ENCODE peak calls at places on chromosomes 5 and 9, in five cellular contexts. B is right atrium auricular region, Z is endothelial cell, V is AG09309, E is kidney. O is an unnamed sample.

GRCh38 chr5:5246736-5247135 is 106.6 kb downstream of the ADAMTS16 start:
- DNase-seq in B (no peak), E (no peak), Z (no peak), V (no peak), O (no peak)

GRCh38 chr9:84121991-84122523 is 141.5 kb downstream of the RMI1 start:
- DNase-seq in B (no peak), E (no peak), Z (no peak), V (peak; percentile 13), O (no peak)

GRCh38 chr9:32427111-32427873 is 42.8 kb downstream of the ACO1 start:
- DNase-seq in B (no peak), E (no peak), Z (no peak), V (no peak), O (no peak)

GRCh38 chr9:134291961-134292871 is 34.0 kb upstream of the RXRA start:
- DNase-seq in Z (no peak), V (no peak), E (peak; percentile 68), B (no peak), O (no peak)

GRCh38 chr5:154756203-154756870 is 1.2 kb downstream of the LARP1 start:
- DNase-seq in E (peak; percentile 88), V (no peak), Z (peak; percentile 56), B (no peak), O (peak; percentile 71)

GRCh38 chr9:89375181-89375760 is 57.0 kb downstream of the SECISBP2 start:
- DNase-seq in B (no peak), Z (no peak), V (no peak), E (no peak), O (no peak)

GRCh38 chr5:89037090-89037489 is 154.1 kb upstream of the MEF2C start:
- DNase-seq in V (no peak), Z (no peak), E (no peak), B (no peak), O (no peak)

GRCh38 chr5:181164076-181164952 is 16.9 kb downstream of the OR2V2 start:
- DNase-seq in E (no peak), V (no peak), B (no peak), Z (no peak), O (no peak)

GRCh38 chr9:131406567-131407436 is 12.9 kb downstream of the PRRC2B start:
- DNase-seq in V (no peak), B (no peak), Z (no peak), E (no peak), O (no peak)

GRCh38 chr5:145936401-145937131 is at the start of gene SH3RF2:
- DNase-seq in Z (peak; percentile 49), B (no peak), E (peak; percentile 76), V (no peak), O (peak; percentile 84)

GRCh38 chr5:124702442-124703024 is 43.9 kb downstream of the ZNF608 start:
- DNase-seq in B (no peak), Z (no peak), V (no peak), E (no peak), O (no peak)

GRCh38 chr5:138488481-138488945 is 23.2 kb downstream of the EGR1 start:
- DNase-seq in B (no peak), V (no peak), E (no peak), Z (no peak), O (no peak)

GRCh38 chr5:89421035-89421434 is 538.1 kb upstream of the MEF2C start:
- DNase-seq in E (no peak), Z (no peak), B (no peak), V (no peak), O (no peak)

GRCh38 chr5:119453045-119453383 is 717 bp downstream of the HSD17B4 start:
- DNase-seq in V (no peak), Z (no peak), B (peak; percentile 66), E (no peak), O (no peak)

GRCh38 chr9:35729700-35730485 is 2.1 kb downstream of the TLN1 start:
- DNase-seq in E (no peak), V (peak; percentile 61), B (peak; percentile 74), Z (peak; percentile 39), O (no peak)

GRCh38 chr5:139417214-139417613 is 13.3 kb upstream of the SPATA24 start:
- DNase-seq in E (no peak), Z (no peak), V (no peak), B (no peak), O (no peak)

GRCh38 chr9:79562749-79563386 is 8.9 kb upstream of the TLE4 start:
- DNase-seq in E (no peak), V (no peak), B (no peak), Z (no peak), O (no peak)

GRCh38 chr5:108345541-108346171 is 36.2 kb downstream of the FBXL17 start:
- DNase-seq in Z (no peak), V (no peak), B (no peak), E (no peak), O (no peak)

GRCh38 chr9:69380301-69380700 is 55.3 kb downstream of the ENTREP1 start:
- DNase-seq in B (no peak), V (no peak), Z (no peak), E (no peak), O (no peak)

GRCh38 chr5:173825215-173825865 is 62.8 kb upstream of the CPEB4 start:
- DNase-seq in E (no peak), V (no peak), Z (no peak), B (no peak), O (no peak)

GRCh38 chr5:139181835-139182452 is 16.2 kb downstream of the SIL1 start:
- DNase-seq in Z (no peak), B (no peak), V (no peak), E (no peak), O (no peak)

GRCh38 chr5:138686668-138687067 is 66.6 kb upstream of the CTNNA1 start:
- DNase-seq in E (no peak), B (no peak), V (no peak), Z (no peak), O (no peak)

DNA sequence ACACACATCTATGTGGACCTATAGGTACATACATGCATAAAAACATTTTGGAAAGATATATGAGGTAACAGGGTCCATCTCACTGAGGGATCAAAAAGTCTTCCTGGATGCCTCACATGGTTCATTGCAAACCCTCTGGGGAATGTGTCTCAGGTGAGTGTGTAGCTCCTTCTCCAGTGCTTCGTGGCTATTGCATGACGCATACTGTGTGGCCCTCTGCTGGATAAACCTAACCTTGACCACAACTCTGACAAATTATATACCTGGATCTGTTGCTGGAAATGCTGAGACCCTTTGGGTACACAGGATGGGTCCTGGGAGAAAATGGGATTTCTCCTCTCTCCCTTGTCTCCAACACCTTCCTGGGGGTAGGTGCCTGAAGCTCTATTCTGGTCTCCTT is 91.9 kb downstream of the JAKMIP2 start:
- DNase-seq in Z (no peak), B (no peak), E (no peak), V (no peak), O (no peak)
- TF ChIP-seq CTCF in Z (no peak), B (no peak), E (no peak), V (no peak), O (peak; percentile 19)

GRCh38 chr5:122093861-122094650 is 16.0 kb upstream of the LOX start:
- DNase-seq in E (no peak), Z (no peak), B (no peak), V (no peak), O (no peak)

GRCh38 chr5:122089614-122090013 is 11.6 kb upstream of the LOX start:
- DNase-seq in E (no peak), B (no peak), Z (no peak), V (peak; percentile 86), O (no peak)

GRCh38 chr5:122093415-122093814 is 15.4 kb upstream of the LOX start:
- DNase-seq in Z (no peak), V (peak; percentile 92), E (no peak), B (no peak), O (no peak)

GRCh38 chr5:122089096-122089495 is 11.0 kb upstream of the LOX start:
- DNase-seq in E (no peak), V (no peak), Z (no peak), B (no peak), O (no peak)

GRCh38 chr5:122091942-122092600 is 14.0 kb upstream of the LOX start:
- DNase-seq in V (no peak), Z (no peak), E (no peak), B (no peak), O (no peak)
- TF ChIP-seq CTCF in V (peak; percentile 62), Z (peak; percentile 56), E (peak; percentile 17), B (no peak), O (peak; percentile 67)

GRCh38 chr9:37413311-37413710 is 9.2 kb upstream of the GRHPR start:
- DNase-seq in V (no peak), E (no peak), B (no peak), Z (no peak), O (no peak)
- TF ChIP-seq CTCF in V (no peak), E (no peak), B (no peak), Z (no peak), O (no peak)

DNA sequence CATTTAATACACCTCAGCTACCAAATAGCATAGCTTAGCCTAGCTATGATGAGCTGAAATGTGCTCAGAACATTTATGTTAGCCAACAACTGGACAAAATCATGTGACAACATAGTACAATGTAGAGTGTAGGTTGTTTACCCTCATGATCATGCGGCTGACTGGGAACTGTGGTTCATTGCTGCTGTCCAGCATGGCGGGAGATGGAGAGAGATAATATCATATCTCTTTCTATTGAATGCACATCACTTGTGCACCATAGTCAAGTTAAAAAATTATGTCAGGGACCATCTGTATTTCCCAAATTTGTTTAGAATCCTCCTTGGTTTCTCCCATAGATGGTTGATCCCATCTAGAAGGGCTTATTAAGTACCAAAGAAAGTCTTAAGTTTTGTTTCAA is 151.1 kb upstream of the ELL2 start:
- DNase-seq in V (no peak), Z (no peak), B (no peak), E (no peak), O (no peak)
- TF ChIP-seq CTCF in V (no peak), Z (no peak), B (no peak), E (no peak), O (no peak)

GRCh38 chr5:176361437-176362097 is at the start of gene KIAA1191:
- DNase-seq in V (peak; percentile 62), B (peak; percentile 95), E (peak; percentile 98), Z (peak; percentile 91), O (peak; percentile 91)
- TF ChIP-seq CTCF in V (peak; percentile 16), B (no peak), E (no peak), Z (no peak), O (peak; percentile 12)

GRCh38 chr5:129271309-129271708 is 176.8 kb downstream of the ISOC1 start:
- DNase-seq in Z (peak; percentile 22), B (no peak), V (no peak), E (no peak), O (no peak)
- TF ChIP-seq CTCF in Z (no peak), B (no peak), V (no peak), E (no peak), O (peak; percentile 30)

GRCh38 chr5:147559725-147560124 is 49.9 kb upstream of the DPYSL3 start:
- DNase-seq in V (no peak), B (no peak), E (no peak), Z (no peak), O (no peak)
- TF ChIP-seq CTCF in V (peak; percentile 20), B (no peak), E (no peak), Z (no peak), O (no peak)

O was measured in type B pancreatic cell.